ENCODE peak calls at places on chromosome 4, in five cellular contexts. One of them, this sample, is unnamed.

GRCh38 chr4:115187136-115187535 is 73.7 kb upstream of the NDST4 start:
- DNase-seq in neural progenitor cell: no peak
- DNase-seq in RWPE2: no peak
- DNase-seq in nephron progenitor cell: no peak
- DNase-seq in HCT116: no peak
- DNase-seq in this sample: no peak

GRCh38 chr4:10118355-10119004 is 1.9 kb upstream of the WDR1 start:
- DNase-seq in RWPE2: no peak
- DNase-seq in nephron progenitor cell: no peak
- DNase-seq in HCT116: no peak
- DNase-seq in neural progenitor cell: no peak
- DNase-seq in this sample: no peak

GRCh38 chr4:129218355-129218754 is 122.4 kb downstream of the C4orf33 start:
- DNase-seq in HCT116: no peak
- DNase-seq in neural progenitor cell: peak
- DNase-seq in nephron progenitor cell: peak
- DNase-seq in RWPE2: no peak
- DNase-seq in this sample: no peak

GRCh38 chr4:38076153-38076669 is 116.0 kb downstream of the PTTG2 start:
- DNase-seq in nephron progenitor cell: no peak
- DNase-seq in neural progenitor cell: no peak
- DNase-seq in HCT116: no peak
- DNase-seq in RWPE2: no peak
- DNase-seq in this sample: no peak

GRCh38 chr4:7041851-7042696 is 1.1 kb upstream of the TADA2B start:
- DNase-seq in nephron progenitor cell: peak
- DNase-seq in HCT116: no peak
- DNase-seq in RWPE2: no peak
- DNase-seq in neural progenitor cell: peak
- DNase-seq in this sample: no peak

GRCh38 chr4:184446132-184446531 is 28.2 kb downstream of the IRF2 start:
- DNase-seq in nephron progenitor cell: no peak
- DNase-seq in neural progenitor cell: no peak
- DNase-seq in HCT116: no peak
- DNase-seq in RWPE2: no peak
- DNase-seq in this sample: no peak

GRCh38 chr4:118811008-118811764 is 24.7 kb downstream of the SEC24D start:
- DNase-seq in RWPE2: no peak
- DNase-seq in HCT116: no peak
- DNase-seq in neural progenitor cell: no peak
- DNase-seq in nephron progenitor cell: no peak
- DNase-seq in this sample: no peak

GRCh38 chr4:89303177-89303576 is 4.4 kb downstream of the GPRIN3 start:
- DNase-seq in HCT116: no peak
- DNase-seq in neural progenitor cell: no peak
- DNase-seq in RWPE2: no peak
- DNase-seq in nephron progenitor cell: no peak
- DNase-seq in this sample: no peak

GRCh38 chr4:87179751-87180150 is 40.7 kb downstream of the KLHL8 start:
- DNase-seq in HCT116: no peak
- DNase-seq in nephron progenitor cell: no peak
- DNase-seq in neural progenitor cell: no peak
- DNase-seq in RWPE2: no peak
- DNase-seq in this sample: no peak

GRCh38 chr4:52822583-52823477 is 39.3 kb upstream of the RASL11B start:
- DNase-seq in neural progenitor cell: no peak
- DNase-seq in RWPE2: no peak
- DNase-seq in HCT116: peak
- DNase-seq in nephron progenitor cell: no peak
- DNase-seq in this sample: no peak

GRCh38 chr4:73856518-73856917 is 3.4 kb downstream of the PF4V1 start:
- DNase-seq in HCT116: no peak
- DNase-seq in RWPE2: no peak
- DNase-seq in nephron progenitor cell: no peak
- DNase-seq in neural progenitor cell: no peak
- DNase-seq in this sample: no peak

GRCh38 chr4:174460684-174461083 is 61.6 kb downstream of the HPGD start:
- DNase-seq in nephron progenitor cell: no peak
- DNase-seq in HCT116: no peak
- DNase-seq in neural progenitor cell: no peak
- DNase-seq in RWPE2: no peak
- DNase-seq in this sample: no peak

GRCh38 chr4:107037188-107037587 is 1.1 kb upstream of the DKK2 start:
- DNase-seq in neural progenitor cell: peak
- DNase-seq in HCT116: no peak
- DNase-seq in nephron progenitor cell: peak
- DNase-seq in RWPE2: no peak
- DNase-seq in this sample: peak

GRCh38 chr4:75844151-75844662 is 58.0 kb downstream of the PPEF2 start:
- DNase-seq in HCT116: no peak
- DNase-seq in neural progenitor cell: no peak
- DNase-seq in RWPE2: no peak
- DNase-seq in nephron progenitor cell: no peak
- DNase-seq in this sample: no peak

GRCh38 chr4:153465922-153466636 is at the start of gene TMEM131L:
- DNase-seq in HCT116: peak
- DNase-seq in neural progenitor cell: peak
- DNase-seq in nephron progenitor cell: peak
- DNase-seq in RWPE2: no peak
- DNase-seq in this sample: no peak

GRCh38 chr4:88761342-88761741 is 63.7 kb upstream of the NAP1L5 start:
- DNase-seq in neural progenitor cell: no peak
- DNase-seq in nephron progenitor cell: no peak
- DNase-seq in RWPE2: no peak
- DNase-seq in HCT116: no peak
- DNase-seq in this sample: no peak

GRCh38 chr4:24210332-24210902 is 320.6 kb upstream of the PPARGC1A start:
- DNase-seq in RWPE2: peak
- DNase-seq in neural progenitor cell: no peak
- DNase-seq in HCT116: no peak
- DNase-seq in nephron progenitor cell: no peak
- DNase-seq in this sample: no peak

GRCh38 chr4:123555500-123556273 is 159.1 kb downstream of the SPRY1 start:
- DNase-seq in nephron progenitor cell: peak
- DNase-seq in HCT116: no peak
- DNase-seq in neural progenitor cell: no peak
- DNase-seq in RWPE2: peak
- DNase-seq in this sample: peak

GRCh38 chr4:46839128-46839527 is 69.9 kb downstream of the COX7B2 start:
- DNase-seq in neural progenitor cell: peak
- DNase-seq in HCT116: no peak
- DNase-seq in RWPE2: no peak
- DNase-seq in nephron progenitor cell: no peak
- DNase-seq in this sample: no peak

GRCh38 chr4:75498041-75498440 is 16.2 kb downstream of the RCHY1 start:
- DNase-seq in neural progenitor cell: no peak
- DNase-seq in nephron progenitor cell: no peak
- DNase-seq in RWPE2: no peak
- DNase-seq in HCT116: no peak
- DNase-seq in this sample: no peak

GRCh38 chr4:25172964-25173917 is 13.0 kb upstream of the SEPSECS start:
- DNase-seq in neural progenitor cell: no peak
- DNase-seq in RWPE2: peak
- DNase-seq in nephron progenitor cell: no peak
- DNase-seq in HCT116: peak
- DNase-seq in this sample: no peak

GRCh38 chr4:55083771-55084170 is 41.6 kb downstream of the KDR start:
- DNase-seq in neural progenitor cell: no peak
- DNase-seq in RWPE2: no peak
- DNase-seq in nephron progenitor cell: no peak
- DNase-seq in HCT116: no peak
- DNase-seq in this sample: no peak

GRCh38 chr4:55089922-55090321 is 35.5 kb downstream of the KDR start:
- DNase-seq in nephron progenitor cell: no peak
- DNase-seq in neural progenitor cell: no peak
- DNase-seq in RWPE2: no peak
- DNase-seq in HCT116: no peak
- DNase-seq in this sample: no peak

GRCh38 chr4:55087930-55088293 is 37.5 kb downstream of the KDR start:
- DNase-seq in HCT116: no peak
- DNase-seq in neural progenitor cell: no peak
- DNase-seq in RWPE2: no peak
- DNase-seq in nephron progenitor cell: no peak
- DNase-seq in this sample: no peak

GRCh38 chr4:55086561-55086960 is 38.8 kb downstream of the KDR start:
- DNase-seq in nephron progenitor cell: no peak
- DNase-seq in RWPE2: no peak
- DNase-seq in neural progenitor cell: no peak
- DNase-seq in HCT116: no peak
- DNase-seq in this sample: no peak

DNA sequence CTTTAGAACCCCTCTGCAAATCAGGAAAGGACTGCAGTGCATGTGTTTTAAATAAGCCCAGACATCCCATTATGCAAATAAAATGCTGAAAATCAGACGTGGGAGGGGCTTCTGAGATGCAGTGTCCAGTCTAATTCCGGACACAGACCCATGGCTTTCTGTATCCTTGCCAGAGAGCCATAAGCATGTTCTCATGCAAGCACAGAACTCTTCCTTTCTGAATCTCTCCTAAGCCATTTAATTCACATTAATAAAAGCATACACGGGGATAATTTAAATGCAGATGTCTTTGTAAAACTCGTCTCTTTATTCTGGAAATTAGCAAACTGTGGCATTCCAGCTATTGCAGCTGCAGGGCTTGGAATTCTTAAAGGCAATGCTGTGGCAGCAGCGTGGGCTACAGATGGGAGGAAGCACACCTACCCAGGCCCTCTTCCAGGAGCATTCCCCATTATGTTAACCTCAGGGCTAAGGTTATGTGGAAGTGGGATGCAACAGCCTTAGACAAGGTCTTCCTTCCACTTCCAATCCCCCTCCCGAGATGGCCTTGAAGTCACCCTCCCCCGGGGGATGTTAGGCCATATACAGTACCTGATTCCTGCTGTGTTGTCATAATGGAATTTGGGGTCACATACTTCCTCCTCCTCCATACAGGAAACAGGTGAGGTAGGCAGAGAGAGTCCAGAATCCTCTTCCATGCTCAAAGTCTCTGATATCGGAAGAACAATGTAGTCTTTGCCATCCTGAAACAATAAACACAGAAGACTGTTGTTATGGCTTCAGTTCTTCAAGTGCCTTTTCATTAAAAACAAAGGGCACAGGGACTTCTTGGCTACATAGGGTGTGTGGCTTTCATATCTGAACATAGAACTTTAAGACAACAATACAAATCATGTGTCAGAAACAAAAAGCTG is 38.1 kb downstream of the KDR start:
- DNase-seq in neural progenitor cell: no peak
- DNase-seq in RWPE2: no peak
- DNase-seq in HCT116: no peak
- DNase-seq in nephron progenitor cell: no peak
- DNase-seq in this sample: no peak
- TF ChIP-seq CTCF in neural progenitor cell: no peak
- TF ChIP-seq CTCF in RWPE2: no peak
- TF ChIP-seq CTCF in HCT116: no peak
- TF ChIP-seq CTCF in nephron progenitor cell: no peak
- TF ChIP-seq CTCF in this sample: no peak

DNA sequence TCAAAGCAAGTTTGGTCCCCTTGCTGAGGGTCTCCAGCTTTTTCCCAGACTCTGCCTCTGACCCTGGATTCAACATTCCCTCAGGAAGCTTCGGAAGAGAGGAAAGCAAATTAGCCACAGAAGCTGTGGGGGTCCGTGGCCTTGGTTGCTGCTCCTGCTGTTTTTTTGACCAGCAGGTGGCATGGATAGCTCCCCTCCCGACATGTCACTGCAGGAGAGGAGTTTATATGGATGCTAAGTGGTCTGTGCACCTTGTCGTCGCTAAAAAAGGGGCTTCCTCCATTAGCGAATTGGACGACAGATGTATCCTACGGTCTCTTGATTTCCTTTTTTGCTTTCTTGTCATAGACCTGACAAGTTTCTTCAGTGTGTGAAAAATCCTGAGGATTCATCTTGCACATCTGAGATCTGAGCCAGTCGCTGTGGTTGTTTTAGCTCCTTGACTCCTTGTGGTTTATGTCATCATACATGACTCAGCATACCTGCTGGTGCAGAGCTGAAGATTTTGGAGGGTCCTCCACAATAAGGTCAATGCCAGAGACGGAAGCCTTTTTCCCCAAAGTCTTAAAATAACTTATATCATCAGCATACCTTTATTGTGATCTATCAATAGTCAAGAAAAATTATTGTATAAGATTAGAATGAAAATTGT is 70.2 kb downstream of the CD38 start:
- DNase-seq in RWPE2: no peak
- DNase-seq in nephron progenitor cell: no peak
- DNase-seq in HCT116: peak
- DNase-seq in neural progenitor cell: no peak
- DNase-seq in this sample: no peak
- TF ChIP-seq CTCF in RWPE2: no peak
- TF ChIP-seq CTCF in nephron progenitor cell: no peak
- TF ChIP-seq CTCF in HCT116: peak
- TF ChIP-seq CTCF in neural progenitor cell: no peak
- TF ChIP-seq CTCF in this sample: no peak

DNA sequence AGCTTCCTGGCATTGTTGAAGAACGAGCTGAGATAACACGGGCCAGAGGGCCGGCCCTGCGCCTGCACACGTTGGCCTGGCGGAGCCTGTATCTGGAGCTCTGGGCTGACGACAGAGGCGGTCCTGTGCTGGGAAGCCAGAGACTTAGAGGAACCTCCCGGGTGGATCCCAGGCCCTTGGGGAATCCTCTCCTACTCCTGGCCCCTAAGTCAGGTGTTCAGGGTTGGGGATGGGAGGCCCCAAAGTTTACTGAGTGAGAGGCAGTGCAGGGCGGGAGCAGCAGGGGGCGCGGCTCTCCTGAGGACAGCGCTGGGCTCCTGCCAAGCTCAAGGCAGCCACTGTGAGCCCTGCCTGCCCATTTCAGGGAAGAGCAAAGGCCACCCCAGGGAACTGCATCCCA is 2.5 kb upstream of the HTRA3 start:
- DNase-seq in RWPE2: no peak
- DNase-seq in nephron progenitor cell: peak
- DNase-seq in neural progenitor cell: peak
- DNase-seq in HCT116: peak
- DNase-seq in this sample: no peak
- TF ChIP-seq CTCF in RWPE2: peak
- TF ChIP-seq CTCF in nephron progenitor cell: peak
- TF ChIP-seq CTCF in neural progenitor cell: peak
- TF ChIP-seq CTCF in HCT116: peak
- TF ChIP-seq CTCF in this sample: peak

DNA sequence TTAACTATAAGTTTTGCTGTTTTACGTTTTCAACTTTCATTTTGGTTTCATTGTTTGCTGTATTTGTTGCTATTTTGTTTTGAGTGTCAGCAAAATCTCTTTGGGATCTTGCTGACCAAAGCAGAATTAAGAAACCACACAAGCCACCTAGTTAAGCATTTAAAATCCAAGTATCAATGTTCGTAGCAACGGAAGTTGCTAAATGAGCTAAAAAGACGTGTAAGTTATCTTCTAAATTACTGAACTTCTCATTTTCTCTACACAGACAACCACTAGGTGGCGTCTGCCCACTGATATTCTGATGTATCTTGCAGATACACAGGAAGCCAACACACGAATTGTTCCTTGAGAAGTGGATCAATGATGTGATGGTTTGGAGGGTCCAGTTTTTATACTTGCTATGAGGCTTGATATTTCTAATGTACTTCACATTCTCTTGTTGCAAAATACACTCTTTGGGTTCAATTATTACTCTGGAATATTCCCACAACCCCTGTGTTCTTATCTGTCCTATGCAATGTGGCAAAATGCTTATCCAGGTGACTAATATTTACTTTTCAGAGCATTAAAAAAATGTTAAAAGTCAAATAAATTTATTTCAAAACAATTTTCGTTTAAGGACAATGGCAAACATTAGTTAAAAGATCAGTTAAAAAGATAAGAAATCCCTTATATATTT is 250.5 kb downstream of the TECRL start:
- DNase-seq in HCT116: peak
- DNase-seq in RWPE2: no peak
- DNase-seq in nephron progenitor cell: peak
- DNase-seq in neural progenitor cell: peak
- DNase-seq in this sample: no peak
- TF ChIP-seq CTCF in HCT116: peak
- TF ChIP-seq CTCF in RWPE2: peak
- TF ChIP-seq CTCF in nephron progenitor cell: peak
- TF ChIP-seq CTCF in neural progenitor cell: peak
- TF ChIP-seq CTCF in this sample: peak

This sample was measured in osteocyte.